ENCODE peak calls at places on chromosomes 11 and 22, in eight cellular contexts. One of them, this sample, is unnamed.

GRCh38 chr11:17524221-17524620 is 20.0 kb downstream of the USH1C start:
- DNase-seq in T-helper 2 cell: no peak
- DNase-seq in heart left ventricle: no peak
- DNase-seq in cardiac fibroblast: no peak
- DNase-seq in GOT3: no peak
- DNase-seq in stimulated activated CD4-positive, alpha-beta T cell treated with anti-CD3 and anti-CD28 coated beads, Interleukin-4, amount 100 ng/mL, for 48 hours: no peak
- DNase-seq in sigmoid colon: no peak
- DNase-seq in activated T-helper 1 cell treated with anti-CD3 and anti-CD28 coated beads, Interleukin-12 subunit alpha, Interleukin-12 subunit beta, Interleukin-2, Interleukin-4 antibody, amounts not matched to agents 30 ng/mL and 10 ng/mL and 1 ng/mL, durations not matched to agents 14 hours and 24 hours and 36 hours: no peak
- DNase-seq in this sample: no peak

GRCh38 chr11:79864882-79865281 is 424.1 kb upstream of the TENM4 start:
- DNase-seq in T-helper 2 cell: no peak
- DNase-seq in heart left ventricle: no peak
- DNase-seq in cardiac fibroblast: no peak
- DNase-seq in GOT3: no peak
- DNase-seq in stimulated activated CD4-positive, alpha-beta T cell treated with anti-CD3 and anti-CD28 coated beads, Interleukin-4, amount 100 ng/mL, for 48 hours: no peak
- DNase-seq in sigmoid colon: no peak
- DNase-seq in activated T-helper 1 cell treated with anti-CD3 and anti-CD28 coated beads, Interleukin-12 subunit alpha, Interleukin-12 subunit beta, Interleukin-2, Interleukin-4 antibody, amounts not matched to agents 30 ng/mL and 10 ng/mL and 1 ng/mL, durations not matched to agents 14 hours and 24 hours and 36 hours: no peak
- DNase-seq in this sample: no peak

GRCh38 chr11:27722117-27722844 is 22.0 kb upstream of the BDNF start:
- DNase-seq in T-helper 2 cell: no peak
- DNase-seq in heart left ventricle: no peak
- DNase-seq in cardiac fibroblast: peak
- DNase-seq in GOT3: no peak
- DNase-seq in stimulated activated CD4-positive, alpha-beta T cell treated with anti-CD3 and anti-CD28 coated beads, Interleukin-4, amount 100 ng/mL, for 48 hours: no peak
- DNase-seq in sigmoid colon: no peak
- DNase-seq in activated T-helper 1 cell treated with anti-CD3 and anti-CD28 coated beads, Interleukin-12 subunit alpha, Interleukin-12 subunit beta, Interleukin-2, Interleukin-4 antibody, amounts not matched to agents 30 ng/mL and 10 ng/mL and 1 ng/mL, durations not matched to agents 14 hours and 24 hours and 36 hours: no peak
- DNase-seq in this sample: no peak

GRCh38 chr11:31861011-31861410 is 49.9 kb upstream of the PAX6 start:
- DNase-seq in T-helper 2 cell: no peak
- DNase-seq in heart left ventricle: no peak
- DNase-seq in cardiac fibroblast: no peak
- DNase-seq in GOT3: no peak
- DNase-seq in stimulated activated CD4-positive, alpha-beta T cell treated with anti-CD3 and anti-CD28 coated beads, Interleukin-4, amount 100 ng/mL, for 48 hours: no peak
- DNase-seq in sigmoid colon: no peak
- DNase-seq in activated T-helper 1 cell treated with anti-CD3 and anti-CD28 coated beads, Interleukin-12 subunit alpha, Interleukin-12 subunit beta, Interleukin-2, Interleukin-4 antibody, amounts not matched to agents 30 ng/mL and 10 ng/mL and 1 ng/mL, durations not matched to agents 14 hours and 24 hours and 36 hours: no peak
- DNase-seq in this sample: no peak

GRCh38 chr11:113477321-113477720 is 2.1 kb upstream of the DRD2 start:
- DNase-seq in T-helper 2 cell: no peak
- DNase-seq in heart left ventricle: no peak
- DNase-seq in cardiac fibroblast: no peak
- DNase-seq in GOT3: no peak
- DNase-seq in stimulated activated CD4-positive, alpha-beta T cell treated with anti-CD3 and anti-CD28 coated beads, Interleukin-4, amount 100 ng/mL, for 48 hours: no peak
- DNase-seq in sigmoid colon: no peak
- DNase-seq in activated T-helper 1 cell treated with anti-CD3 and anti-CD28 coated beads, Interleukin-12 subunit alpha, Interleukin-12 subunit beta, Interleukin-2, Interleukin-4 antibody, amounts not matched to agents 30 ng/mL and 10 ng/mL and 1 ng/mL, durations not matched to agents 14 hours and 24 hours and 36 hours: no peak
- DNase-seq in this sample: no peak

GRCh38 chr22:31089101-31090100 is 8.3 kb downstream of the SMTN start:
- DNase-seq in T-helper 2 cell: no peak
- DNase-seq in heart left ventricle: peak
- DNase-seq in cardiac fibroblast: peak
- DNase-seq in GOT3: no peak
- DNase-seq in stimulated activated CD4-positive, alpha-beta T cell treated with anti-CD3 and anti-CD28 coated beads, Interleukin-4, amount 100 ng/mL, for 48 hours: no peak
- DNase-seq in sigmoid colon: peak
- DNase-seq in activated T-helper 1 cell treated with anti-CD3 and anti-CD28 coated beads, Interleukin-12 subunit alpha, Interleukin-12 subunit beta, Interleukin-2, Interleukin-4 antibody, amounts not matched to agents 30 ng/mL and 10 ng/mL and 1 ng/mL, durations not matched to agents 14 hours and 24 hours and 36 hours: no peak
- DNase-seq in this sample: no peak

GRCh38 chr11:70498171-70498571 is 99.8 kb downstream of the CTTN start:
- DNase-seq in T-helper 2 cell: no peak
- DNase-seq in heart left ventricle: peak
- DNase-seq in cardiac fibroblast: no peak
- DNase-seq in GOT3: no peak
- DNase-seq in stimulated activated CD4-positive, alpha-beta T cell treated with anti-CD3 and anti-CD28 coated beads, Interleukin-4, amount 100 ng/mL, for 48 hours: no peak
- DNase-seq in sigmoid colon: peak
- DNase-seq in activated T-helper 1 cell treated with anti-CD3 and anti-CD28 coated beads, Interleukin-12 subunit alpha, Interleukin-12 subunit beta, Interleukin-2, Interleukin-4 antibody, amounts not matched to agents 30 ng/mL and 10 ng/mL and 1 ng/mL, durations not matched to agents 14 hours and 24 hours and 36 hours: no peak
- DNase-seq in this sample: no peak

GRCh38 chr11:97902828-97903227 is 1117.9 kb upstream of the CNTN5 start:
- DNase-seq in T-helper 2 cell: no peak
- DNase-seq in heart left ventricle: no peak
- DNase-seq in cardiac fibroblast: no peak
- DNase-seq in GOT3: no peak
- DNase-seq in stimulated activated CD4-positive, alpha-beta T cell treated with anti-CD3 and anti-CD28 coated beads, Interleukin-4, amount 100 ng/mL, for 48 hours: no peak
- DNase-seq in sigmoid colon: no peak
- DNase-seq in activated T-helper 1 cell treated with anti-CD3 and anti-CD28 coated beads, Interleukin-12 subunit alpha, Interleukin-12 subunit beta, Interleukin-2, Interleukin-4 antibody, amounts not matched to agents 30 ng/mL and 10 ng/mL and 1 ng/mL, durations not matched to agents 14 hours and 24 hours and 36 hours: no peak
- DNase-seq in this sample: no peak

GRCh38 chr22:42091446-42091764 is 833 bp upstream of the NDUFA6 start:
- DNase-seq in T-helper 2 cell: no peak
- DNase-seq in heart left ventricle: no peak
- DNase-seq in cardiac fibroblast: no peak
- DNase-seq in GOT3: no peak
- DNase-seq in stimulated activated CD4-positive, alpha-beta T cell treated with anti-CD3 and anti-CD28 coated beads, Interleukin-4, amount 100 ng/mL, for 48 hours: no peak
- DNase-seq in sigmoid colon: no peak
- DNase-seq in activated T-helper 1 cell treated with anti-CD3 and anti-CD28 coated beads, Interleukin-12 subunit alpha, Interleukin-12 subunit beta, Interleukin-2, Interleukin-4 antibody, amounts not matched to agents 30 ng/mL and 10 ng/mL and 1 ng/mL, durations not matched to agents 14 hours and 24 hours and 36 hours: no peak
- DNase-seq in this sample: no peak

GRCh38 chr11:7668464-7668863 is 4.8 kb downstream of the CYB5R2 start:
- DNase-seq in T-helper 2 cell: no peak
- DNase-seq in heart left ventricle: no peak
- DNase-seq in cardiac fibroblast: no peak
- DNase-seq in GOT3: no peak
- DNase-seq in stimulated activated CD4-positive, alpha-beta T cell treated with anti-CD3 and anti-CD28 coated beads, Interleukin-4, amount 100 ng/mL, for 48 hours: no peak
- DNase-seq in sigmoid colon: no peak
- DNase-seq in activated T-helper 1 cell treated with anti-CD3 and anti-CD28 coated beads, Interleukin-12 subunit alpha, Interleukin-12 subunit beta, Interleukin-2, Interleukin-4 antibody, amounts not matched to agents 30 ng/mL and 10 ng/mL and 1 ng/mL, durations not matched to agents 14 hours and 24 hours and 36 hours: no peak
- DNase-seq in this sample: no peak

GRCh38 chr11:131683131-131683530 is 312.7 kb downstream of the NTM start:
- DNase-seq in T-helper 2 cell: no peak
- DNase-seq in heart left ventricle: no peak
- DNase-seq in cardiac fibroblast: no peak
- DNase-seq in GOT3: no peak
- DNase-seq in stimulated activated CD4-positive, alpha-beta T cell treated with anti-CD3 and anti-CD28 coated beads, Interleukin-4, amount 100 ng/mL, for 48 hours: no peak
- DNase-seq in sigmoid colon: no peak
- DNase-seq in activated T-helper 1 cell treated with anti-CD3 and anti-CD28 coated beads, Interleukin-12 subunit alpha, Interleukin-12 subunit beta, Interleukin-2, Interleukin-4 antibody, amounts not matched to agents 30 ng/mL and 10 ng/mL and 1 ng/mL, durations not matched to agents 14 hours and 24 hours and 36 hours: no peak
- DNase-seq in this sample: no peak

GRCh38 chr22:39723899-39724351 is 153.4 kb downstream of the CACNA1I start:
- DNase-seq in T-helper 2 cell: no peak
- DNase-seq in heart left ventricle: no peak
- DNase-seq in cardiac fibroblast: peak
- DNase-seq in GOT3: no peak
- DNase-seq in stimulated activated CD4-positive, alpha-beta T cell treated with anti-CD3 and anti-CD28 coated beads, Interleukin-4, amount 100 ng/mL, for 48 hours: no peak
- DNase-seq in sigmoid colon: no peak
- DNase-seq in activated T-helper 1 cell treated with anti-CD3 and anti-CD28 coated beads, Interleukin-12 subunit alpha, Interleukin-12 subunit beta, Interleukin-2, Interleukin-4 antibody, amounts not matched to agents 30 ng/mL and 10 ng/mL and 1 ng/mL, durations not matched to agents 14 hours and 24 hours and 36 hours: no peak
- DNase-seq in this sample: no peak

GRCh38 chr11:61840371-61840770 is 12.3 kb downstream of the FADS2 start:
- DNase-seq in T-helper 2 cell: no peak
- DNase-seq in heart left ventricle: peak
- DNase-seq in cardiac fibroblast: no peak
- DNase-seq in GOT3: no peak
- DNase-seq in stimulated activated CD4-positive, alpha-beta T cell treated with anti-CD3 and anti-CD28 coated beads, Interleukin-4, amount 100 ng/mL, for 48 hours: no peak
- DNase-seq in sigmoid colon: no peak
- DNase-seq in activated T-helper 1 cell treated with anti-CD3 and anti-CD28 coated beads, Interleukin-12 subunit alpha, Interleukin-12 subunit beta, Interleukin-2, Interleukin-4 antibody, amounts not matched to agents 30 ng/mL and 10 ng/mL and 1 ng/mL, durations not matched to agents 14 hours and 24 hours and 36 hours: no peak
- DNase-seq in this sample: no peak

GRCh38 chr22:23071163-23072034 is 1.1 kb downstream of the GNAZ start:
- DNase-seq in T-helper 2 cell: no peak
- DNase-seq in heart left ventricle: peak
- DNase-seq in cardiac fibroblast: no peak
- DNase-seq in GOT3: no peak
- DNase-seq in stimulated activated CD4-positive, alpha-beta T cell treated with anti-CD3 and anti-CD28 coated beads, Interleukin-4, amount 100 ng/mL, for 48 hours: no peak
- DNase-seq in sigmoid colon: peak
- DNase-seq in activated T-helper 1 cell treated with anti-CD3 and anti-CD28 coated beads, Interleukin-12 subunit alpha, Interleukin-12 subunit beta, Interleukin-2, Interleukin-4 antibody, amounts not matched to agents 30 ng/mL and 10 ng/mL and 1 ng/mL, durations not matched to agents 14 hours and 24 hours and 36 hours: no peak
- DNase-seq in this sample: no peak

GRCh38 chr11:65501530-65502273 is 2.9 kb downstream of the MALAT1 start:
- DNase-seq in T-helper 2 cell: no peak
- DNase-seq in heart left ventricle: peak
- DNase-seq in cardiac fibroblast: peak
- DNase-seq in GOT3: no peak
- DNase-seq in stimulated activated CD4-positive, alpha-beta T cell treated with anti-CD3 and anti-CD28 coated beads, Interleukin-4, amount 100 ng/mL, for 48 hours: no peak
- DNase-seq in sigmoid colon: peak
- DNase-seq in activated T-helper 1 cell treated with anti-CD3 and anti-CD28 coated beads, Interleukin-12 subunit alpha, Interleukin-12 subunit beta, Interleukin-2, Interleukin-4 antibody, amounts not matched to agents 30 ng/mL and 10 ng/mL and 1 ng/mL, durations not matched to agents 14 hours and 24 hours and 36 hours: no peak
- DNase-seq in this sample: no peak

GRCh38 chr11:12675951-12676711 is 1.9 kb downstream of the TEAD1 start:
- DNase-seq in T-helper 2 cell: no peak
- DNase-seq in heart left ventricle: no peak
- DNase-seq in cardiac fibroblast: peak
- DNase-seq in GOT3: no peak
- DNase-seq in stimulated activated CD4-positive, alpha-beta T cell treated with anti-CD3 and anti-CD28 coated beads, Interleukin-4, amount 100 ng/mL, for 48 hours: no peak
- DNase-seq in sigmoid colon: peak
- DNase-seq in activated T-helper 1 cell treated with anti-CD3 and anti-CD28 coated beads, Interleukin-12 subunit alpha, Interleukin-12 subunit beta, Interleukin-2, Interleukin-4 antibody, amounts not matched to agents 30 ng/mL and 10 ng/mL and 1 ng/mL, durations not matched to agents 14 hours and 24 hours and 36 hours: no peak
- DNase-seq in this sample: no peak

GRCh38 chr11:47099213-47099917 is 77.3 kb downstream of the ARFGAP2 start:
- DNase-seq in T-helper 2 cell: no peak
- DNase-seq in heart left ventricle: no peak
- DNase-seq in cardiac fibroblast: peak
- DNase-seq in GOT3: no peak
- DNase-seq in stimulated activated CD4-positive, alpha-beta T cell treated with anti-CD3 and anti-CD28 coated beads, Interleukin-4, amount 100 ng/mL, for 48 hours: no peak
- DNase-seq in sigmoid colon: no peak
- DNase-seq in activated T-helper 1 cell treated with anti-CD3 and anti-CD28 coated beads, Interleukin-12 subunit alpha, Interleukin-12 subunit beta, Interleukin-2, Interleukin-4 antibody, amounts not matched to agents 30 ng/mL and 10 ng/mL and 1 ng/mL, durations not matched to agents 14 hours and 24 hours and 36 hours: no peak
- DNase-seq in this sample: no peak

GRCh38 chr22:36149464-36149863 is 11.1 kb downstream of the APOL3 start:
- DNase-seq in T-helper 2 cell: no peak
- DNase-seq in heart left ventricle: no peak
- DNase-seq in cardiac fibroblast: peak
- DNase-seq in GOT3: no peak
- DNase-seq in stimulated activated CD4-positive, alpha-beta T cell treated with anti-CD3 and anti-CD28 coated beads, Interleukin-4, amount 100 ng/mL, for 48 hours: no peak
- DNase-seq in sigmoid colon: peak
- DNase-seq in activated T-helper 1 cell treated with anti-CD3 and anti-CD28 coated beads, Interleukin-12 subunit alpha, Interleukin-12 subunit beta, Interleukin-2, Interleukin-4 antibody, amounts not matched to agents 30 ng/mL and 10 ng/mL and 1 ng/mL, durations not matched to agents 14 hours and 24 hours and 36 hours: no peak
- DNase-seq in this sample: no peak

GRCh38 chr11:10331548-10332289 is 26.8 kb downstream of the ADM start:
- DNase-seq in T-helper 2 cell: no peak
- DNase-seq in heart left ventricle: no peak
- DNase-seq in cardiac fibroblast: no peak
- DNase-seq in GOT3: no peak
- DNase-seq in stimulated activated CD4-positive, alpha-beta T cell treated with anti-CD3 and anti-CD28 coated beads, Interleukin-4, amount 100 ng/mL, for 48 hours: no peak
- DNase-seq in sigmoid colon: no peak
- DNase-seq in activated T-helper 1 cell treated with anti-CD3 and anti-CD28 coated beads, Interleukin-12 subunit alpha, Interleukin-12 subunit beta, Interleukin-2, Interleukin-4 antibody, amounts not matched to agents 30 ng/mL and 10 ng/mL and 1 ng/mL, durations not matched to agents 14 hours and 24 hours and 36 hours: no peak
- DNase-seq in this sample: no peak